ENCODE peak calls at places on chromosomes 16 and 17, in seven cellular contexts. X is iris pigment epithelial cell, D is glutamatergic neuron, U is ELR, I is lung microvascular endothelial cell, Q is C1 segment of cervical spinal cord, E is HCEC 1CT. S is an unnamed sample.

GRCh38 chr17:47694018-47694817 is at the start of gene TBKBP1:
- DNase-seq in Q (no peak), D (peak; percentile 89), E (no peak), X (no peak), U (peak; percentile 53), I (peak; percentile 63), S (peak; percentile 57)

GRCh38 chr17:32007463-32008298 is 498 bp downstream of the LRRC37B start:
- DNase-seq in X (peak; percentile 28), Q (peak; percentile 10), I (peak; percentile 45), U (peak; percentile 59), E (no peak), D (peak; percentile 47), S (peak; percentile 49)

GRCh38 chr16:29302976-29303375 is 103.5 kb downstream of the NPIPB11 start:
- DNase-seq in D (no peak), U (no peak), E (no peak), X (no peak), Q (no peak), I (no peak), S (no peak)

GRCh38 chr17:15648384-15648783 is 28.9 kb upstream of the FBXW10B start:
- DNase-seq in X (no peak), U (no peak), I (no peak), Q (no peak), E (no peak), D (no peak), S (no peak)

GRCh38 chr16:80623376-80623775 is 82.6 kb downstream of the DYNLRB2 start:
- DNase-seq in I (peak; percentile 6), E (no peak), D (no peak), X (peak; percentile 37), Q (no peak), U (no peak), S (no peak)

GRCh38 chr16:11076259-11077018 is 132.1 kb downstream of the CLEC16A start:
- DNase-seq in U (no peak), X (peak; percentile 43), E (no peak), I (no peak), Q (no peak), D (no peak), S (no peak)

GRCh38 chr17:17809527-17810373 is 27.0 kb downstream of the SREBF1 start:
- DNase-seq in U (peak; percentile 22), Q (no peak), E (no peak), X (peak; percentile 78), I (no peak), D (peak; percentile 84), S (peak; percentile 73)

GRCh38 chr17:17719966-17720543 is 38.8 kb downstream of the RAI1 start:
- DNase-seq in X (no peak), I (no peak), U (no peak), Q (no peak), E (no peak), D (no peak), S (no peak)

GRCh38 chr17:50420419-50421112 is 5.5 kb upstream of the ACSF2 start:
- DNase-seq in Q (no peak), X (peak; percentile 56), E (no peak), U (no peak), I (no peak), D (no peak), S (peak; percentile 46)

GRCh38 chr17:82296511-82297279 is 20.7 kb downstream of the CD7 start:
- DNase-seq in E (no peak), X (peak; percentile 20), U (no peak), D (no peak), I (no peak), Q (no peak), S (no peak)

GRCh38 chr17:13601776-13602551 is at the start of gene HS3ST3A1:
- DNase-seq in U (peak; percentile 89), X (peak; percentile 92), D (peak; percentile 68), E (peak; percentile 91), I (no peak), Q (no peak), S (peak; percentile 49)

GRCh38 chr17:69717819-69718218 is 303.3 kb downstream of the MAP2K6 start:
- DNase-seq in I (no peak), Q (no peak), D (no peak), E (no peak), U (no peak), X (no peak), S (no peak)

GRCh38 chr16:52051773-52052172 is 495.2 kb downstream of the TOX3 start:
- DNase-seq in X (no peak), D (no peak), Q (no peak), I (no peak), E (no peak), U (no peak), S (no peak)